ENCODE peak calls at places on chromosomes 16 and 17, in five cellular contexts. One of them, this sample, is unnamed.

GRCh38 chr17:53630115-53630514 is 192.6 kb upstream of the KIF2B start:
- DNase-seq in CD8-positive, alpha-beta T cell: no peak
- DNase-seq in Kasumi-1: no peak
- DNase-seq in effector CD4-positive, alpha-beta T cell: no peak
- DNase-seq in C1 segment of cervical spinal cord: no peak
- DNase-seq in this sample: no peak

GRCh38 chr16:52439171-52439701 is 107.7 kb downstream of the TOX3 start:
- DNase-seq in CD8-positive, alpha-beta T cell: no peak
- DNase-seq in Kasumi-1: no peak
- DNase-seq in effector CD4-positive, alpha-beta T cell: no peak
- DNase-seq in C1 segment of cervical spinal cord: no peak
- DNase-seq in this sample: no peak

GRCh38 chr17:17959520-17960361 is 12.5 kb downstream of the TOM1L2 start:
- DNase-seq in CD8-positive, alpha-beta T cell: no peak
- DNase-seq in Kasumi-1: no peak
- DNase-seq in effector CD4-positive, alpha-beta T cell: no peak
- DNase-seq in C1 segment of cervical spinal cord: no peak
- DNase-seq in this sample: no peak

GRCh38 chr17:44872131-44872768 is 24.6 kb downstream of the HIGD1B start:
- DNase-seq in CD8-positive, alpha-beta T cell: no peak
- DNase-seq in Kasumi-1: no peak
- DNase-seq in effector CD4-positive, alpha-beta T cell: no peak
- DNase-seq in C1 segment of cervical spinal cord: peak
- DNase-seq in this sample: no peak

GRCh38 chr16:19287241-19287640 is 1.7 kb downstream of the CLEC19A start:
- DNase-seq in CD8-positive, alpha-beta T cell: no peak
- DNase-seq in Kasumi-1: no peak
- DNase-seq in effector CD4-positive, alpha-beta T cell: no peak
- DNase-seq in C1 segment of cervical spinal cord: no peak
- DNase-seq in this sample: no peak

GRCh38 chr17:44187131-44187899 is 543 bp downstream of the TMUB2 start:
- DNase-seq in CD8-positive, alpha-beta T cell: no peak
- DNase-seq in Kasumi-1: peak
- DNase-seq in effector CD4-positive, alpha-beta T cell: peak
- DNase-seq in C1 segment of cervical spinal cord: no peak
- DNase-seq in this sample: peak

GRCh38 chr16:69188716-69189115 is 1.8 kb downstream of the SNTB2 start:
- DNase-seq in CD8-positive, alpha-beta T cell: no peak
- DNase-seq in Kasumi-1: no peak
- DNase-seq in effector CD4-positive, alpha-beta T cell: no peak
- DNase-seq in C1 segment of cervical spinal cord: no peak
- DNase-seq in this sample: no peak

GRCh38 chr17:77679589-77679988 is 278.9 kb upstream of the TNRC6C start:
- DNase-seq in CD8-positive, alpha-beta T cell: no peak
- DNase-seq in Kasumi-1: no peak
- DNase-seq in effector CD4-positive, alpha-beta T cell: no peak
- DNase-seq in C1 segment of cervical spinal cord: no peak
- DNase-seq in this sample: no peak

GRCh38 chr16:69932691-69933392 is 18.3 kb upstream of the CLEC18A start:
- DNase-seq in CD8-positive, alpha-beta T cell: no peak
- DNase-seq in Kasumi-1: no peak
- DNase-seq in effector CD4-positive, alpha-beta T cell: no peak
- DNase-seq in C1 segment of cervical spinal cord: no peak
- DNase-seq in this sample: no peak

GRCh38 chr16:18931756-18932155 is 5.5 kb upstream of the SMG1 start:
- DNase-seq in CD8-positive, alpha-beta T cell: no peak
- DNase-seq in Kasumi-1: no peak
- DNase-seq in effector CD4-positive, alpha-beta T cell: no peak
- DNase-seq in C1 segment of cervical spinal cord: no peak
- DNase-seq in this sample: no peak

GRCh38 chr17:20010099-20010863 is 1.1 kb downstream of the SPECC1 start:
- DNase-seq in CD8-positive, alpha-beta T cell: no peak
- DNase-seq in Kasumi-1: peak
- DNase-seq in effector CD4-positive, alpha-beta T cell: no peak
- DNase-seq in C1 segment of cervical spinal cord: peak
- DNase-seq in this sample: no peak

GRCh38 chr17:74920306-74920620 is 2.8 kb downstream of the USH1G start:
- DNase-seq in CD8-positive, alpha-beta T cell: no peak
- DNase-seq in Kasumi-1: no peak
- DNase-seq in effector CD4-positive, alpha-beta T cell: no peak
- DNase-seq in C1 segment of cervical spinal cord: no peak
- DNase-seq in this sample: no peak

GRCh38 chr17:67549787-67550186 is 167.9 kb upstream of the NOL11 start:
- DNase-seq in CD8-positive, alpha-beta T cell: no peak
- DNase-seq in Kasumi-1: no peak
- DNase-seq in effector CD4-positive, alpha-beta T cell: no peak
- DNase-seq in C1 segment of cervical spinal cord: no peak
- DNase-seq in this sample: no peak

GRCh38 chr17:19415311-19415710 is 4.3 kb downstream of the RNF112 start:
- DNase-seq in CD8-positive, alpha-beta T cell: no peak
- DNase-seq in Kasumi-1: no peak
- DNase-seq in effector CD4-positive, alpha-beta T cell: no peak
- DNase-seq in C1 segment of cervical spinal cord: no peak
- DNase-seq in this sample: no peak

GRCh38 chr16:74305978-74306784 is 9.6 kb downstream of the PSMD7 start:
- DNase-seq in CD8-positive, alpha-beta T cell: no peak
- DNase-seq in Kasumi-1: no peak
- DNase-seq in effector CD4-positive, alpha-beta T cell: no peak
- DNase-seq in C1 segment of cervical spinal cord: no peak
- DNase-seq in this sample: no peak